ENCODE peak calls at places on chromosomes 1 and 21, in nine cellular contexts. One of them, this sample, is unnamed.

GRCh38 chr21:17428484-17428869 is 84.4 kb upstream of the CXADR start:
- DNase-seq in NCI-H1694 treated with DMSO at 0.1 percent for 48 hours: no peak
- DNase-seq in Daoy: no peak
- DNase-seq in activated T-cell treated with anti-CD3 and anti-CD28 coated beads, Interleukin-2, amount 50 U/mL, for 48 hours: no peak
- DNase-seq in NCI-H510A: no peak
- DNase-seq in lower lobe of right lung: no peak
- DNase-seq in memory B cell: no peak
- DNase-seq in fibroblast of lung: no peak
- DNase-seq in CD4-positive, alpha-beta T cell: no peak
- DNase-seq in this sample: no peak

GRCh38 chr1:179124866-179125265 is 43.0 kb downstream of the TOR3A start:
- DNase-seq in NCI-H510A: no peak
- DNase-seq in NCI-H1694 treated with DMSO at 0.1 percent for 48 hours: no peak
- DNase-seq in memory B cell: no peak
- DNase-seq in fibroblast of lung: peak; percentile 84
- DNase-seq in CD4-positive, alpha-beta T cell: no peak
- DNase-seq in lower lobe of right lung: no peak
- DNase-seq in activated T-cell treated with anti-CD3 and anti-CD28 coated beads, Interleukin-2, amount 50 U/mL, for 48 hours: no peak
- DNase-seq in Daoy: no peak
- DNase-seq in this sample: no peak

GRCh38 chr1:145879775-145880174 is 5.9 kb downstream of the ANKRD35 start:
- DNase-seq in NCI-H1694 treated with DMSO at 0.1 percent for 48 hours: no peak
- DNase-seq in memory B cell: no peak
- DNase-seq in activated T-cell treated with anti-CD3 and anti-CD28 coated beads, Interleukin-2, amount 50 U/mL, for 48 hours: no peak
- DNase-seq in Daoy: no peak
- DNase-seq in fibroblast of lung: no peak
- DNase-seq in CD4-positive, alpha-beta T cell: no peak
- DNase-seq in NCI-H510A: peak; percentile 75
- DNase-seq in lower lobe of right lung: no peak
- DNase-seq in this sample: no peak

GRCh38 chr1:168452329-168452728 is 91.5 kb downstream of the XCL2 start:
- DNase-seq in Daoy: no peak
- DNase-seq in fibroblast of lung: no peak
- DNase-seq in activated T-cell treated with anti-CD3 and anti-CD28 coated beads, Interleukin-2, amount 50 U/mL, for 48 hours: no peak
- DNase-seq in NCI-H1694 treated with DMSO at 0.1 percent for 48 hours: no peak
- DNase-seq in lower lobe of right lung: no peak
- DNase-seq in memory B cell: no peak
- DNase-seq in CD4-positive, alpha-beta T cell: no peak
- DNase-seq in NCI-H510A: no peak
- DNase-seq in this sample: no peak

GRCh38 chr1:110218739-110219138 is 8.6 kb downstream of the KCNC4 start:
- DNase-seq in NCI-H1694 treated with DMSO at 0.1 percent for 48 hours: no peak
- DNase-seq in lower lobe of right lung: no peak
- DNase-seq in NCI-H510A: no peak
- DNase-seq in CD4-positive, alpha-beta T cell: no peak
- DNase-seq in fibroblast of lung: peak; percentile 14
- DNase-seq in memory B cell: no peak
- DNase-seq in Daoy: no peak
- DNase-seq in activated T-cell treated with anti-CD3 and anti-CD28 coated beads, Interleukin-2, amount 50 U/mL, for 48 hours: no peak
- DNase-seq in this sample: no peak

GRCh38 chr1:38071530-38072266 is 25.1 kb upstream of the POU3F1 start:
- DNase-seq in fibroblast of lung: peak; percentile 27
- DNase-seq in NCI-H510A: no peak
- DNase-seq in lower lobe of right lung: no peak
- DNase-seq in memory B cell: no peak
- DNase-seq in activated T-cell treated with anti-CD3 and anti-CD28 coated beads, Interleukin-2, amount 50 U/mL, for 48 hours: no peak
- DNase-seq in Daoy: no peak
- DNase-seq in NCI-H1694 treated with DMSO at 0.1 percent for 48 hours: peak; percentile 43
- DNase-seq in CD4-positive, alpha-beta T cell: no peak
- DNase-seq in this sample: no peak

GRCh38 chr1:168743001-168743400 is 14.0 kb upstream of the DPT start:
- DNase-seq in activated T-cell treated with anti-CD3 and anti-CD28 coated beads, Interleukin-2, amount 50 U/mL, for 48 hours: no peak
- DNase-seq in Daoy: no peak
- DNase-seq in NCI-H1694 treated with DMSO at 0.1 percent for 48 hours: no peak
- DNase-seq in CD4-positive, alpha-beta T cell: no peak
- DNase-seq in NCI-H510A: no peak
- DNase-seq in fibroblast of lung: no peak
- DNase-seq in memory B cell: no peak
- DNase-seq in lower lobe of right lung: no peak
- DNase-seq in this sample: no peak

GRCh38 chr1:7551442-7551841 is 219.7 kb upstream of the VAMP3 start:
- DNase-seq in CD4-positive, alpha-beta T cell: no peak
- DNase-seq in lower lobe of right lung: peak; percentile 28
- DNase-seq in NCI-H1694 treated with DMSO at 0.1 percent for 48 hours: no peak
- DNase-seq in NCI-H510A: no peak
- DNase-seq in memory B cell: no peak
- DNase-seq in Daoy: no peak
- DNase-seq in fibroblast of lung: no peak
- DNase-seq in activated T-cell treated with anti-CD3 and anti-CD28 coated beads, Interleukin-2, amount 50 U/mL, for 48 hours: no peak
- DNase-seq in this sample: no peak

GRCh38 chr1:48876221-48876785 is 99.6 kb upstream of the BEND5 start:
- DNase-seq in CD4-positive, alpha-beta T cell: no peak
- DNase-seq in lower lobe of right lung: no peak
- DNase-seq in Daoy: no peak
- DNase-seq in NCI-H510A: no peak
- DNase-seq in memory B cell: no peak
- DNase-seq in activated T-cell treated with anti-CD3 and anti-CD28 coated beads, Interleukin-2, amount 50 U/mL, for 48 hours: no peak
- DNase-seq in fibroblast of lung: peak; percentile 40
- DNase-seq in NCI-H1694 treated with DMSO at 0.1 percent for 48 hours: no peak
- DNase-seq in this sample: no peak

GRCh38 chr1:205576805-205577761 is 54.7 kb downstream of the ELK4 start:
- DNase-seq in lower lobe of right lung: no peak
- DNase-seq in activated T-cell treated with anti-CD3 and anti-CD28 coated beads, Interleukin-2, amount 50 U/mL, for 48 hours: no peak
- DNase-seq in fibroblast of lung: no peak
- DNase-seq in NCI-H510A: no peak
- DNase-seq in Daoy: peak; percentile 31
- DNase-seq in NCI-H1694 treated with DMSO at 0.1 percent for 48 hours: no peak
- DNase-seq in memory B cell: no peak
- DNase-seq in CD4-positive, alpha-beta T cell: no peak
- DNase-seq in this sample: no peak

GRCh38 chr1:4046836-4047461 is 146.9 kb upstream of the C1orf174 start:
- DNase-seq in CD4-positive, alpha-beta T cell: no peak
- DNase-seq in fibroblast of lung: no peak
- DNase-seq in memory B cell: no peak
- DNase-seq in lower lobe of right lung: no peak
- DNase-seq in activated T-cell treated with anti-CD3 and anti-CD28 coated beads, Interleukin-2, amount 50 U/mL, for 48 hours: no peak
- DNase-seq in NCI-H1694 treated with DMSO at 0.1 percent for 48 hours: no peak
- DNase-seq in NCI-H510A: no peak
- DNase-seq in Daoy: no peak
- DNase-seq in this sample: no peak

This sample was measured in NCI-H446.